ENCODE peak calls at places on chromosomes 4 and X, in six cellular contexts. J, R, G, H, C and W are unnamed samples.

GRCh38 chrX:32896132-32896531 is 315.2 kb downstream of the DMD start:
- DNase-seq in C (no peak), R (no peak), G (no peak), J (no peak), H (no peak), W (no peak)

GRCh38 chrX:2426289-2426882 is 74.4 kb downstream of the DHRSX start:
- DNase-seq in J (no peak), G (no peak), C (no peak), R (no peak), H (no peak), W (no peak)

GRCh38 chr4:119667802-119668201 is 39.2 kb upstream of the PDE5A start:
- DNase-seq in C (no peak), G (no peak), J (no peak), R (no peak), H (no peak), W (no peak)

GRCh38 chr4:98712607-98713006 is 54.2 kb upstream of the TSPAN5 start:
- DNase-seq in R (no peak), G (no peak), J (no peak), H (no peak), C (no peak), W (no peak)

GRCh38 chrX:2962346-2962745 is 33.2 kb upstream of the ARSD start:
- DNase-seq in R (no peak), H (no peak), C (no peak), J (no peak), G (no peak), W (no peak)

GRCh38 chr4:31647776-31648175 is 927.6 kb downstream of the PCDH7 start:
- DNase-seq in R (no peak), G (no peak), H (no peak), J (no peak), C (no peak), W (no peak)

GRCh38 chr4:15015170-15015569 is 12.9 kb downstream of the CPEB2 start:
- DNase-seq in R (no peak), C (no peak), H (no peak), G (no peak), J (no peak), W (no peak)

GRCh38 chrX:8607326-8607725 is 124.6 kb downstream of the ANOS1 start:
- DNase-seq in R (no peak), G (no peak), J (no peak), H (no peak), C (no peak), W (no peak)

GRCh38 chr4:15149842-15150592 is 147.7 kb downstream of the CPEB2 start:
- DNase-seq in G (peak; percentile 88), H (peak; percentile 27), C (peak; percentile 77), R (peak; percentile 38), J (peak; percentile 4), W (no peak)

GRCh38 chrX:39821011-39821708 is 276.6 kb downstream of the BCOR start:
- DNase-seq in H (no peak), J (no peak), C (peak; percentile 20), G (peak; percentile 66), R (no peak), W (no peak)

GRCh38 chrX:57453901-57454300 is 137.9 kb upstream of the ZXDB start:
- DNase-seq in J (peak; percentile 53), H (no peak), C (no peak), R (no peak), G (no peak), W (peak; percentile 30)

GRCh38 chrX:46649421-46650260 is 76.1 kb downstream of the CHST7 start:
- DNase-seq in J (no peak), C (peak; percentile 48), R (no peak), H (no peak), G (no peak), W (peak; percentile 7)

GRCh38 chr4:10115271-10115656 is 1.3 kb downstream of the WDR1 start:
- DNase-seq in C (no peak), R (peak; percentile 9), H (no peak), G (no peak), J (no peak), W (no peak)

GRCh38 chr4:163063891-163064290 is 102.8 kb downstream of the NAF1 start:
- DNase-seq in R (no peak), C (no peak), J (no peak), G (no peak), H (peak; percentile 63), W (no peak)

GRCh38 chr4:185183622-185184281 is 20.0 kb downstream of the CFAP97 start:
- DNase-seq in R (peak; percentile 90), H (peak; percentile 78), C (peak; percentile 86), G (peak; percentile 87), J (peak; percentile 87), W (peak; percentile 89)

GRCh38 chrX:72243472-72243871 is 4.6 kb upstream of the ERCC6L start:
- DNase-seq in C (no peak), G (no peak), R (peak; percentile 24), H (no peak), J (peak; percentile 40), W (no peak)

GRCh38 chr4:153154010-153154975 is 50.0 kb upstream of the TRIM2 start:
- DNase-seq in R (peak; percentile 37), G (no peak), J (peak; percentile 67), H (no peak), C (peak; percentile 52), W (peak; percentile 41)

GRCh38 chr4:158667651-158668198 is 4.0 kb downstream of the C4orf46 start:
- DNase-seq in G (no peak), H (no peak), R (no peak), J (peak; percentile 50), C (no peak), W (peak; percentile 36)

GRCh38 chr4:8472689-8473197 is 32.2 kb downstream of the TRMT44 start:
- DNase-seq in J (no peak), R (peak; percentile 81), C (no peak), G (no peak), H (no peak), W (no peak)

GRCh38 chr4:2771264-2771663 is 15.1 kb upstream of the TNIP2 start:
- DNase-seq in G (no peak), C (no peak), J (no peak), R (no peak), H (no peak), W (no peak)

GRCh38 chr4:4984186-4984585 is 35.1 kb downstream of the CYTL1 start:
- DNase-seq in R (no peak), G (no peak), C (no peak), J (no peak), H (no peak), W (no peak)

GRCh38 chr4:107794001-107794400 is 30.7 kb upstream of the SGMS2 start:
- DNase-seq in R (peak; percentile 4), J (no peak), C (no peak), H (no peak), G (no peak), W (no peak)

GRCh38 chrX:14956813-14957212 is 83.6 kb downstream of the MOSPD2 start:
- DNase-seq in H (no peak), C (no peak), G (no peak), R (no peak), J (no peak), W (no peak)

GRCh38 chrX:13506574-13506973 is 62.8 kb upstream of the EGFL6 start:
- DNase-seq in H (peak; percentile 28), R (peak; percentile 38), J (peak; percentile 61), G (peak; percentile 73), C (peak; percentile 23), W (peak; percentile 42)

GRCh38 chr4:149371021-149371420 is 444.6 kb downstream of the IQCM start:
- DNase-seq in G (no peak), J (peak; percentile 4), R (peak; percentile 70), C (peak; percentile 6), H (peak; percentile 67), W (peak; percentile 42)

GRCh38 chrX:150849996-150850720 is 48.3 kb downstream of the CD99L2 start:
- DNase-seq in G (no peak), H (no peak), J (no peak), C (no peak), R (no peak), W (no peak)

GRCh38 chrX:136162827-136163427 is 15.6 kb downstream of the FHL1 start:
- DNase-seq in R (no peak), C (no peak), H (peak; percentile 23), G (peak; percentile 67), J (peak; percentile 45), W (no peak)

GRCh38 chrX:119249836-119250340 is 13.8 kb downstream of the PGRMC1 start:
- DNase-seq in H (no peak), G (no peak), R (no peak), J (no peak), C (no peak), W (no peak)

GRCh38 chr4:184267673-184268573 is 50.2 kb upstream of the ENPP6 start:
- DNase-seq in G (no peak), H (peak; percentile 6), C (peak; percentile 59), R (peak; percentile 48), J (peak; percentile 95), W (peak; percentile 73)

GRCh38 chrX:28472926-28473325 is 114.3 kb upstream of the IL1RAPL1 start:
- DNase-seq in R (no peak), H (no peak), G (no peak), C (no peak), J (no peak), W (no peak)

GRCh38 chr4:140851032-140851636 is 94.9 kb upstream of the TBC1D9 start:
- DNase-seq in H (peak; percentile 65), G (no peak), R (peak; percentile 38), C (peak; percentile 54), J (peak; percentile 49), W (peak; percentile 62)

GRCh38 chrX:34555481-34555880 is 101.6 kb downstream of the TMEM47 start:
- DNase-seq in R (no peak), G (no peak), J (no peak), C (no peak), H (no peak), W (no peak)

GRCh38 chrX:66074920-66075879 is 35.3 kb upstream of the VSIG4 start:
- DNase-seq in C (no peak), H (no peak), R (no peak), G (peak; percentile 65), J (peak; percentile 61), W (no peak)

GRCh38 chr4:184590196-184590595 is 59.1 kb downstream of the CASP3 start:
- DNase-seq in G (no peak), J (no peak), R (no peak), C (no peak), H (no peak), W (no peak)

GRCh38 chr4:6912412-6912811 is 2.8 kb downstream of the TBC1D14 start:
- DNase-seq in C (no peak), H (no peak), G (no peak), R (no peak), J (peak; percentile 33), W (no peak)

GRCh38 chr4:88008133-88008621 is 742 bp downstream of the PKD2 start:
- DNase-seq in J (peak; percentile 35), R (no peak), C (peak; percentile 44), G (peak; percentile 71), H (no peak), W (no peak)

GRCh38 chr4:5717449-5718158 is 6.6 kb downstream of the EVC start:
- DNase-seq in H (no peak), C (no peak), R (no peak), G (no peak), J (no peak), W (no peak)

GRCh38 chr4:34043131-34043530 is 2201.2 kb downstream of the ARAP2 start:
- DNase-seq in G (no peak), R (no peak), H (no peak), J (no peak), C (no peak), W (no peak)

GRCh38 chr4:111228396-111228795 is 605.5 kb upstream of the PITX2 start:
- DNase-seq in G (no peak), C (no peak), H (no peak), R (no peak), J (no peak), W (no peak)